ENCODE peak calls at places on chromosomes 5 and 9, in seven cellular contexts. One of them, this sample, is unnamed.

GRCh38 chr5:12330993-12331588 is 426.8 kb upstream of the CTNND2 start:
- DNase-seq in fibroblast of mammary gland: no peak
- DNase-seq in uterus: no peak
- DNase-seq in AG10803: no peak
- DNase-seq in lower lobe of right lung: no peak
- DNase-seq in tibial artery: no peak
- DNase-seq in right atrium auricular region: no peak
- DNase-seq in this sample: no peak

GRCh38 chr9:91415290-91415689 is 8.3 kb downstream of the NFIL3 start:
- DNase-seq in fibroblast of mammary gland: no peak
- DNase-seq in uterus: no peak
- DNase-seq in AG10803: no peak
- DNase-seq in lower lobe of right lung: no peak
- DNase-seq in tibial artery: no peak
- DNase-seq in right atrium auricular region: no peak
- DNase-seq in this sample: no peak

GRCh38 chr9:96067004-96067403 is 191.5 kb downstream of the ERCC6L2 start:
- DNase-seq in fibroblast of mammary gland: peak; percentile 38
- DNase-seq in uterus: no peak
- DNase-seq in AG10803: peak; percentile 14
- DNase-seq in lower lobe of right lung: no peak
- DNase-seq in tibial artery: peak; percentile 82
- DNase-seq in right atrium auricular region: no peak
- DNase-seq in this sample: no peak

GRCh38 chr9:105833271-105833975 is 139.1 kb downstream of the TMEM38B start:
- DNase-seq in fibroblast of mammary gland: no peak
- DNase-seq in uterus: no peak
- DNase-seq in AG10803: no peak
- DNase-seq in lower lobe of right lung: no peak
- DNase-seq in tibial artery: no peak
- DNase-seq in right atrium auricular region: no peak
- DNase-seq in this sample: no peak

GRCh38 chr5:105872569-105873270 is 1798.0 kb downstream of the EFNA5 start:
- DNase-seq in fibroblast of mammary gland: no peak
- DNase-seq in uterus: no peak
- DNase-seq in AG10803: no peak
- DNase-seq in lower lobe of right lung: no peak
- DNase-seq in tibial artery: no peak
- DNase-seq in right atrium auricular region: no peak
- DNase-seq in this sample: no peak

GRCh38 chr5:93454896-93455295 is 126.1 kb downstream of the NR2F1-AS1 start:
- DNase-seq in fibroblast of mammary gland: no peak
- DNase-seq in uterus: no peak
- DNase-seq in AG10803: no peak
- DNase-seq in lower lobe of right lung: no peak
- DNase-seq in tibial artery: no peak
- DNase-seq in right atrium auricular region: no peak
- DNase-seq in this sample: no peak

GRCh38 chr5:72584466-72584865 is 77.3 kb upstream of the ZNF366 start:
- DNase-seq in fibroblast of mammary gland: peak; percentile 83
- DNase-seq in uterus: no peak
- DNase-seq in AG10803: peak; percentile 33
- DNase-seq in lower lobe of right lung: no peak
- DNase-seq in tibial artery: no peak
- DNase-seq in right atrium auricular region: no peak
- DNase-seq in this sample: no peak

GRCh38 chr5:154288145-154288544 is 97.6 kb downstream of the GALNT10 start:
- DNase-seq in fibroblast of mammary gland: peak; percentile 50
- DNase-seq in uterus: no peak
- DNase-seq in AG10803: peak; percentile 93
- DNase-seq in lower lobe of right lung: no peak
- DNase-seq in tibial artery: no peak
- DNase-seq in right atrium auricular region: no peak
- DNase-seq in this sample: peak; percentile 93

GRCh38 chr5:180098991-180099732 is 27.6 kb upstream of the RNF130 start:
- DNase-seq in fibroblast of mammary gland: no peak
- DNase-seq in uterus: peak; percentile 8
- DNase-seq in AG10803: no peak
- DNase-seq in lower lobe of right lung: no peak
- DNase-seq in tibial artery: peak; percentile 48
- DNase-seq in right atrium auricular region: no peak
- DNase-seq in this sample: no peak

GRCh38 chr5:17123785-17124184 is 93.6 kb upstream of the BASP1 start:
- DNase-seq in fibroblast of mammary gland: peak; percentile 35
- DNase-seq in uterus: no peak
- DNase-seq in AG10803: no peak
- DNase-seq in lower lobe of right lung: no peak
- DNase-seq in tibial artery: no peak
- DNase-seq in right atrium auricular region: no peak
- DNase-seq in this sample: no peak

GRCh38 chr5:142295960-142296860 is 28.6 kb downstream of the SPRY4 start:
- DNase-seq in fibroblast of mammary gland: no peak
- DNase-seq in uterus: no peak
- DNase-seq in AG10803: no peak
- DNase-seq in lower lobe of right lung: no peak
- DNase-seq in tibial artery: no peak
- DNase-seq in right atrium auricular region: no peak
- DNase-seq in this sample: no peak

GRCh38 chr9:115997923-115998322 is 155.7 kb upstream of the PAPPA start:
- DNase-seq in fibroblast of mammary gland: peak; percentile 92
- DNase-seq in uterus: peak; percentile 58
- DNase-seq in AG10803: peak; percentile 90
- DNase-seq in lower lobe of right lung: no peak
- DNase-seq in tibial artery: no peak
- DNase-seq in right atrium auricular region: no peak
- DNase-seq in this sample: no peak

GRCh38 chr5:163963881-163964280 is 458.5 kb downstream of the MAT2B start:
- DNase-seq in fibroblast of mammary gland: peak; percentile 10
- DNase-seq in uterus: no peak
- DNase-seq in AG10803: peak; percentile 50
- DNase-seq in lower lobe of right lung: no peak
- DNase-seq in tibial artery: no peak
- DNase-seq in right atrium auricular region: no peak
- DNase-seq in this sample: no peak

GRCh38 chr9:14654932-14655331 is 38.3 kb downstream of the ZDHHC21 start:
- DNase-seq in fibroblast of mammary gland: peak; percentile 18
- DNase-seq in uterus: no peak
- DNase-seq in AG10803: no peak
- DNase-seq in lower lobe of right lung: no peak
- DNase-seq in tibial artery: no peak
- DNase-seq in right atrium auricular region: no peak
- DNase-seq in this sample: no peak

GRCh38 chr9:137422668-137423000 is 328 bp downstream of the EXD3 start:
- DNase-seq in fibroblast of mammary gland: no peak
- DNase-seq in uterus: no peak
- DNase-seq in AG10803: peak; percentile 27
- DNase-seq in lower lobe of right lung: peak; percentile 63
- DNase-seq in tibial artery: no peak
- DNase-seq in right atrium auricular region: no peak
- DNase-seq in this sample: no peak

GRCh38 chr5:88671808-88672499 is 211.0 kb downstream of the MEF2C start:
- DNase-seq in fibroblast of mammary gland: no peak
- DNase-seq in uterus: no peak
- DNase-seq in AG10803: no peak
- DNase-seq in lower lobe of right lung: no peak
- DNase-seq in tibial artery: no peak
- DNase-seq in right atrium auricular region: no peak
- DNase-seq in this sample: no peak

GRCh38 chr5:80198920-80199319 is 56.9 kb downstream of the SERINC5 start:
- DNase-seq in fibroblast of mammary gland: no peak
- DNase-seq in uterus: no peak
- DNase-seq in AG10803: no peak
- DNase-seq in lower lobe of right lung: no peak
- DNase-seq in tibial artery: no peak
- DNase-seq in right atrium auricular region: no peak
- DNase-seq in this sample: no peak

GRCh38 chr5:34015120-34015807 is 7.4 kb upstream of the AMACR start:
- DNase-seq in fibroblast of mammary gland: no peak
- DNase-seq in uterus: no peak
- DNase-seq in AG10803: no peak
- DNase-seq in lower lobe of right lung: no peak
- DNase-seq in tibial artery: no peak
- DNase-seq in right atrium auricular region: no peak
- DNase-seq in this sample: no peak

GRCh38 chr5:134146651-134147544 is 29.9 kb downstream of the SKP1 start:
- DNase-seq in fibroblast of mammary gland: peak; percentile 12
- DNase-seq in uterus: no peak
- DNase-seq in AG10803: no peak
- DNase-seq in lower lobe of right lung: peak; percentile 32
- DNase-seq in tibial artery: peak; percentile 51
- DNase-seq in right atrium auricular region: peak; percentile 54
- DNase-seq in this sample: no peak

GRCh38 chr5:17860660-17861315 is 226.5 kb downstream of the TAF11L14 start:
- DNase-seq in fibroblast of mammary gland: peak; percentile 12
- DNase-seq in uterus: no peak
- DNase-seq in AG10803: no peak
- DNase-seq in lower lobe of right lung: no peak
- DNase-seq in tibial artery: no peak
- DNase-seq in right atrium auricular region: no peak
- DNase-seq in this sample: peak; percentile 17

GRCh38 chr9:107280543-107280942 is 2.5 kb upstream of the RAD23B start:
- DNase-seq in fibroblast of mammary gland: peak; percentile 82
- DNase-seq in uterus: no peak
- DNase-seq in AG10803: no peak
- DNase-seq in lower lobe of right lung: no peak
- DNase-seq in tibial artery: no peak
- DNase-seq in right atrium auricular region: no peak
- DNase-seq in this sample: no peak

GRCh38 chr5:23352437-23352836 is 155.0 kb upstream of the PRDM9 start:
- DNase-seq in fibroblast of mammary gland: peak; percentile 15
- DNase-seq in uterus: no peak
- DNase-seq in AG10803: no peak
- DNase-seq in lower lobe of right lung: no peak
- DNase-seq in tibial artery: no peak
- DNase-seq in right atrium auricular region: no peak
- DNase-seq in this sample: no peak
- TF ChIP-seq CTCF in fibroblast of mammary gland: peak; percentile 12
- TF ChIP-seq CTCF in uterus: no peak
- TF ChIP-seq CTCF in AG10803: no peak
- TF ChIP-seq CTCF in lower lobe of right lung: no peak
- TF ChIP-seq CTCF in tibial artery: no peak
- TF ChIP-seq CTCF in right atrium auricular region: no peak
- TF ChIP-seq CTCF in this sample: no peak

GRCh38 chr9:20972684-20973083 is 58.8 kb downstream of the HACD4 start:
- DNase-seq in fibroblast of mammary gland: no peak
- DNase-seq in uterus: no peak
- DNase-seq in AG10803: no peak
- DNase-seq in lower lobe of right lung: no peak
- DNase-seq in tibial artery: no peak
- DNase-seq in right atrium auricular region: no peak
- DNase-seq in this sample: no peak
- H3K4me3 ChIP-seq in fibroblast of mammary gland: no peak overlapping the region
- H3K4me3 ChIP-seq in uterus: no peak overlapping the region
- H3K4me3 ChIP-seq in AG10803: no peak overlapping the region
- H3K4me3 ChIP-seq in lower lobe of right lung: no peak overlapping the region
- H3K4me3 ChIP-seq in tibial artery: no peak overlapping the region
- H3K4me3 ChIP-seq in right atrium auricular region: no peak overlapping the region
- H3K4me3 ChIP-seq in this sample: no peak overlapping the region

GRCh38 chr5:31581498-31582099 is 49.5 kb downstream of the C5orf22 start:
- DNase-seq in fibroblast of mammary gland: peak; percentile 61
- DNase-seq in uterus: no peak
- DNase-seq in AG10803: peak; percentile 49
- DNase-seq in lower lobe of right lung: no peak
- DNase-seq in tibial artery: no peak
- DNase-seq in right atrium auricular region: no peak
- DNase-seq in this sample: peak; percentile 7
- TF ChIP-seq CTCF in fibroblast of mammary gland: peak; percentile 43
- TF ChIP-seq CTCF in uterus: peak; percentile 58
- TF ChIP-seq CTCF in AG10803: peak; percentile 51
- TF ChIP-seq CTCF in lower lobe of right lung: peak; percentile 48
- TF ChIP-seq CTCF in tibial artery: peak; percentile 54
- TF ChIP-seq CTCF in right atrium auricular region: peak; percentile 57
- TF ChIP-seq CTCF in this sample: peak; percentile 35

GRCh38 chr9:127876026-127876763 is 1.3 kb downstream of the AK1 start:
- DNase-seq in fibroblast of mammary gland: no peak
- DNase-seq in uterus: no peak
- DNase-seq in AG10803: no peak
- DNase-seq in lower lobe of right lung: peak; percentile 77
- DNase-seq in tibial artery: no peak
- DNase-seq in right atrium auricular region: no peak
- DNase-seq in this sample: no peak

GRCh38 chr9:127873886-127874285 is 3.6 kb downstream of the AK1 start:
- DNase-seq in fibroblast of mammary gland: no peak
- DNase-seq in uterus: peak; percentile 79
- DNase-seq in AG10803: peak; percentile 66
- DNase-seq in lower lobe of right lung: peak; percentile 83
- DNase-seq in tibial artery: peak; percentile 95
- DNase-seq in right atrium auricular region: peak; percentile 88
- DNase-seq in this sample: no peak

GRCh38 chr9:127873223-127873691 is 4.2 kb downstream of the AK1 start:
- DNase-seq in fibroblast of mammary gland: no peak
- DNase-seq in uterus: no peak
- DNase-seq in AG10803: no peak
- DNase-seq in lower lobe of right lung: no peak
- DNase-seq in tibial artery: no peak
- DNase-seq in right atrium auricular region: no peak
- DNase-seq in this sample: no peak

GRCh38 chr9:127875306-127875966 is 2.0 kb downstream of the AK1 start:
- DNase-seq in fibroblast of mammary gland: peak; percentile 55
- DNase-seq in uterus: no peak
- DNase-seq in AG10803: peak; percentile 58
- DNase-seq in lower lobe of right lung: no peak
- DNase-seq in tibial artery: no peak
- DNase-seq in right atrium auricular region: no peak
- DNase-seq in this sample: no peak

DNA sequence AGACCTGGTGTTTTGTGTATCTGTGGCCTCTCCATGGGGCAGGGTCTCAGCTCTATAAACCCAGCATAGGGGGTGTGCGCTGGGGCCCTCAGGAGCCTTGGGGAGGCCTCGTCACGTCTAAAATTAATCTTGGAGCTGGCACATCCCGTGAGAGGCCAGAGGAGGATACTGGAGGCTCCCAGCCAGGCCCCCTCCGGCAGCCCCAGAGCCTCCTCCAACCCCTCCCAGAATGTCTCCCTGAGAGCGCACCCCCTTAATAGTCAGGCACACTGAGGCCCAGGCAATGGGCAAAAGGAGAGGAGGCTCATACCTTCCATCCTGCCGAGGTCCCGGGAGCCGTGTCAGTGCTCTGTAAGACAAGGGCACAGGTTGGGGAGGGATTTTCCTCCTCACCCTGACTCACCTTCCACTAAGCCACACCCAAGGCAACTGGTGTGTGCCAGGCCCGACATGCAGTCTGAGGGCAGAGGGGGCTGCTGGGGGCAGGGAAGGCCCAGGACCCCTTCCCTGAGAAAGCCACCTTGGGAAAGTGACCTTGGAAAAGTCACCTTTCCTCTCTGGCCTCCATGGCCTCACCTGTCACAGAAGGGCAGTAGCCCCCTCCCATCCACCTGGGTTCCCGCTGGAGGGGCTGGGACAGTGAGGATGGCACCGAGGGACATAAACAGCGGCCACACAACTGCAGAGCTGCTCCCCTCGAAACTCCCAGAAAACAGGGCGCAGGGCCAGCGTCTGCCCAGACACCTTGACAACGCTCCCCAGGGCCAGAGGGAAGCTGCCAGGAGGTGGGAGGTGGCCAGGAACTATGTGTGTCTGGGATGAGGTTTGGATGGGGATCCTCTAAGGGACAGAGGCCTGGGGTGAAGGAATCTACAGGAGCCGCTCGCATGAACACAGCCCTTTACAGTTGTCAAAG is 2.9 kb downstream of the AK1 start:
- DNase-seq in fibroblast of mammary gland: no peak
- DNase-seq in uterus: no peak
- DNase-seq in AG10803: no peak
- DNase-seq in lower lobe of right lung: no peak
- DNase-seq in tibial artery: peak; percentile 72
- DNase-seq in right atrium auricular region: no peak
- DNase-seq in this sample: no peak
- H3K4me3 ChIP-seq in fibroblast of mammary gland: no peak overlapping the region
- H3K4me3 ChIP-seq in uterus: no peak overlapping the region
- H3K4me3 ChIP-seq in AG10803: no peak overlapping the region
- H3K4me3 ChIP-seq in lower lobe of right lung: peak overlapping the region; percentile 29
- H3K4me3 ChIP-seq in tibial artery: peak overlapping the region; percentile 21
- H3K4me3 ChIP-seq in right atrium auricular region: peak overlapping the region; percentile 77
- H3K4me3 ChIP-seq in this sample: no peak overlapping the region